ENCODE peak calls at places on chromosomes 1 and 21, in five cellular contexts. K is H1, N is mesenchymal stem cell, I is trophoblast cell, B is neuronal stem cell. J is an unnamed sample.

GRCh38 chr1:150233359-150234308 is 2.3 kb downstream of the ANP32E start:
- DNase-seq in K (peak), N (peak), I (peak), B (no peak), J (no peak)

GRCh38 chr1:243910612-243911011 is 60.6 kb upstream of the AKT3 start:
- DNase-seq in K (no peak), N (no peak), I (no peak), B (no peak), J (no peak)

GRCh38 chr1:112935474-112936289 is 20.3 kb downstream of the SLC16A1 start:
- DNase-seq in K (no peak), N (peak), I (peak), B (no peak), J (no peak)

GRCh38 chr1:44154665-44155064 is 13.2 kb upstream of the KLF18 start:
- DNase-seq in K (no peak), N (no peak), I (peak), B (no peak), J (no peak)

GRCh38 chr21:31011412-31011811 is 26.9 kb downstream of the KRTAP19-8 start:
- DNase-seq in K (no peak), N (no peak), I (no peak), B (no peak), J (no peak)

GRCh38 chr1:31036749-31037500 is 28.6 kb downstream of the PUM1 start:
- DNase-seq in K (no peak), N (peak), I (peak), B (no peak), J (no peak)

GRCh38 chr1:82388679-82389078 is 587.9 kb downstream of the ADGRL2 start:
- DNase-seq in K (no peak), N (no peak), I (no peak), B (no peak), J (no peak)

GRCh38 chr1:160403244-160403643 is 2.9 kb downstream of the VANGL2 start:
- DNase-seq in K (no peak), N (no peak), I (no peak), B (no peak), J (no peak)

GRCh38 chr1:233443040-233443439 is 115.5 kb downstream of the MAP3K21 start:
- DNase-seq in K (no peak), N (no peak), I (no peak), B (no peak), J (no peak)

GRCh38 chr1:110787328-110788071 is 85.4 kb upstream of the CD53 start:
- DNase-seq in K (no peak), N (no peak), I (no peak), B (no peak), J (no peak)

GRCh38 chr21:35529141-35529863 is 480.2 kb upstream of the RUNX1 start:
- DNase-seq in K (no peak), N (peak), I (peak), B (no peak), J (no peak)

GRCh38 chr1:228212415-228212965 is 4.6 kb downstream of the OBSCN start:
- DNase-seq in K (peak), N (peak), I (peak), B (no peak), J (peak)

GRCh38 chr1:115323366-115324004 is 14.6 kb downstream of the NGF start:
- DNase-seq in K (no peak), N (no peak), I (peak), B (no peak), J (no peak)

GRCh38 chr1:78052685-78053433 is 7.1 kb downstream of the GIPC2 start:
- DNase-seq in K (no peak), N (no peak), I (no peak), B (no peak), J (no peak)

GRCh38 chr1:15946546-15947381 is 29.1 kb downstream of the ZBTB17 start:
- DNase-seq in K (no peak), N (no peak), I (no peak), B (no peak), J (no peak)

GRCh38 chr1:2980073-2980791 is 41.0 kb upstream of the ACTRT2 start:
- DNase-seq in K (no peak), N (no peak), I (no peak), B (no peak), J (no peak)

GRCh38 chr1:55076356-55076755 is 37.0 kb downstream of the PCSK9 start:
- DNase-seq in K (no peak), N (no peak), I (no peak), B (no peak), J (no peak)

GRCh38 chr1:162214202-162214601 is 144.7 kb downstream of the NOS1AP start:
- DNase-seq in K (no peak), N (no peak), I (no peak), B (no peak), J (no peak)

GRCh38 chr1:215842905-215843304 is 275.8 kb downstream of the KCTD3 start:
- DNase-seq in K (no peak), N (no peak), I (no peak), B (no peak), J (no peak)

GRCh38 chr1:13687361-13687760 is 12.6 kb upstream of the PRDM2 start:
- DNase-seq in K (no peak), N (no peak), I (no peak), B (no peak), J (no peak)

GRCh38 chr1:160606611-160607010 is 27.3 kb upstream of the CD84 start:
- DNase-seq in K (no peak), N (no peak), I (peak), B (no peak), J (no peak)

GRCh38 chr1:56710646-56711045 is 65.5 kb downstream of the PRKAA2 start:
- DNase-seq in K (no peak), N (peak), I (peak), B (no peak), J (no peak)

DNA sequence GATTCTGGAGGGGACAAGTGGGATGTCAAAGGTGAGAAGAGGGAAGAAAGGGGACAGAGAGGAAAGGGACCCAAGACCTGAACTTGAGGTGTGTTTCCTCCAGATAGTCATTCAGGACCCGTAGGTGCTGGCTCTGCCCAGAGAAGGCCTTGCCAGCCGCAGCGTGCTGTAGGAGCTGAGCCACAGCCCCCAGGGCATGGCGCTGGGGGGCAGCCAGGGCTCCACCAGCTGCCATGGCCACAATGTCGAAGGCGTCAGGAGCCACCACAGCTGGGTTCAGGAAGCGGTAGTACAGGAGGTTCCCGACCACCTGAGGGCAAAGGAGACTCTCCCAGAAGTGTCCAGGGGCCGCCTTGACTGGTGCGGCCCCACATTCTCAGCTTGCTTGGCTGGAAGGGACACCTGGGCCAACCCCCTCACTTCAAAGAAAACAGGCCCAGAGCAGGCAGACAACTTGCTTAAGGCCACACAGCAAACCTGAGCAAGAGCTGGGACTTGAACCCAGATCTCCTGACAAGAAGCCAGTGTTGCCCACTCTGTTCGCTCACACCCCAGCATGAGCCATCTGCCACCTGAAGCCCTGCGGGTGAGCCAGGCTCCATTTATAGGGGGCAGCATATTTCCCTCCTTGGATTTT is 34.0 kb upstream of the MEF2D start:
- DNase-seq in K (no peak), N (no peak), I (no peak), B (no peak), J (no peak)
- H2BK12ac ChIP-seq in K (no peak), N (no peak), I (no peak), B (no peak), J (no peak)

GRCh38 chr1:28983091-28983490 is 68.7 kb downstream of the EPB41 start:
- DNase-seq in K (no peak), N (no peak), I (no peak), B (no peak), J (no peak)
- H2BK12ac ChIP-seq in K (no peak), N (no peak), I (no peak), B (no peak), J (no peak)

DNA sequence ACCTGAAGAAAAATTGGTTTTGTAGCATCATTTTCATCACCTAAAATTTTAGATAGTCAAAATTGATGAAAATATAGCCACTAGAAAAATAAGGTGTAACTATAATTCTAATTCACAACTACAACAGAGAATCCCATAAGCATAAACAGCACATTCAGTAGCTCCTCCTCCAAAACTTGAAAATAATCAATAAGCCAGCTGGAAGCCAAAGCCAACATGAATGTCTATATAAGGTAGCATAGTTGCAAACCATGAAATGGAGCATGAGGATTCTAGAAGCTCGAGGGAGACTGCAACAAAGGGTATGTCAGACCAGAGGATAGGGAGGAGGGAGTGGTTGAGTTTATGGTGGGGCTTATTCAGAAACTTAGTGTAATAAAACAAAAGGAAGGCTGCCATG is 22.4 kb downstream of the ACBD3 start:
- DNase-seq in K (no peak), N (no peak), I (no peak), B (no peak), J (no peak)
- H2BK12ac ChIP-seq in K (no peak), N (no peak), I (no peak), B (no peak), J (no peak)

DNA sequence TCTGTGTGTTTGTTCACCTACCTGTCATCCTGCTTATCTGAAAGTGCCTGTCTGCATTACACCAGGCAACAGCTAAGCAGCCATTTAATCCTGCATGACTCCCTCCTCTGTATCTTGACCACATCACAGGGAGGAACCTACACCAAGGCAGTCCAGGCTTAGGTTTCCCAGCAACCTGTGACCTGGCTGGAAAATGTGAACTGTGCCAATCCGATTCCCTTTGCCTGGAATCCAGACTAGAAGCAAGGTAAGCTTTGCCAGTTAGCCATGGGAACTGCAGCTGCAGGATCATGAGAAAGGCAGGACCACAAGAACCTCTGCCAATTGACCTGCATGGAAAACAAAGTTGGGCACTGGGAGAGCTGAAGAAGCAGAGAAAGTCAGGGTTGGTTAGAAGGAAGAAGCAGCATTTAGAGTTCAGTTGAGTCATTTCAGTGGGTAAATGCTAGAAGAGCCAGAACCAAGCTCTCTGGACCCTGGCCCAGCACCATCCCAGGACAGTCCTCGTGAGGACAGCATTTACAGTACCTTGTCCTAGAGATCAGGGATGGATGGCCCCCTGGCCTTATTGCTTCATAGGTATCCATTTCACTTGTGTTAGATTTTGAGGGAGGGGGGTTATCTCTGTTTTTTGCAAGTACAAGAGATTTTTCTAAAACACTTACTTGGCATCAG is 6.1 kb upstream of the ATP1B1 start:
- DNase-seq in K (no peak), N (no peak), I (no peak), B (no peak), J (no peak)
- H2BK12ac ChIP-seq in K (no peak), N (no peak), I (no peak), B (no peak), J (no peak)

GRCh38 chr1:159203621-159204020 is 1.1 kb upstream of the ACKR1 start:
- DNase-seq in K (peak), N (no peak), I (no peak), B (no peak), J (no peak)

GRCh38 chr1:159205225-159205624 is 550 bp downstream of the ACKR1 start:
- DNase-seq in K (no peak), N (no peak), I (no peak), B (no peak), J (peak)

GRCh38 chr1:159204791-159205141 is at the start of gene ACKR1:
- DNase-seq in K (no peak), N (no peak), I (no peak), B (no peak), J (no peak)

GRCh38 chr1:159207080-159207479 is 2.4 kb downstream of the ACKR1 start:
- DNase-seq in K (no peak), N (no peak), I (no peak), B (no peak), J (no peak)

DNA sequence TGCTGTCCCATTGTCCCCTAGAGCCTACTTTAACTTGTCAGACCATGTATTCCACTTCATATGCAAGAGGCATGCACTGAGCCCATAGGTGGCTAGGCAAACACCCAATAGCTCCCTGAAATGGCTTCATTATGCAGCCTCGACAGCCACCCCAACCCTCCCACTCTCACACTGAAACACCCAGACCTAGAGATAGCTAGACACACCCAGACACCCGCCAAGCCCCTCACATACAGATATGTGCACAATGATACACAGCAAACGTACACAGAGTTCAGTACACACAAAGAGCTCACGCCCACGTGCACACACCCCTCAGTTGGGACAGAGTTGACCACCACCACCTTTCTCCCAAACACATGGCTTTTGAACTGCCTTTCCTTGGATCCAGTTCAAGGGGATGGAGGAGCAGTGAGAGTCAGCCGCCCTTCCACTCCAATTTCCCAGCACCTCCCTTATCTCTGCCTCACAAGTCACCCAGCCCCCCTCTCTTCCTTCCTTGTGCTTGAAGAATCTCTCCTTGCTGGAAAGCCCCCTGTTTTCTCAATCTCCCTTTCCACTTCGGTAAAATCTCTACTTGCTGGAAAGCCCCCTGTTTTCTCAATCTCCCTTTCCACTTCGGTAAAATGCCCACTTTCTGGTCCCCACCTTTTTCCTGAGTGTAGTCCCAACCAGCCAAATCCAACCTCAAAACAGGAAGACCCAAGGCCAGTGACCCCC is 444 bp upstream of the ACKR1 start:
- DNase-seq in K (no peak), N (no peak), I (no peak), B (no peak), J (no peak)
- H2BK12ac ChIP-seq in K (no peak), N (no peak), I (no peak), B (no peak), J (no peak)

GRCh38 chr1:72281144-72281543 is 1.2 kb downstream of the NEGR1 start:
- DNase-seq in K (no peak), N (peak), I (no peak), B (no peak), J (no peak)
- H2BK12ac ChIP-seq in K (no peak), N (no peak), I (no peak), B (no peak), J (no peak)

GRCh38 chr1:41277371-41277994 is 35.4 kb upstream of the SCMH1 start:
- DNase-seq in K (no peak), N (no peak), I (no peak), B (no peak), J (no peak)

GRCh38 chr1:41278076-41278475 is 36.0 kb upstream of the SCMH1 start:
- DNase-seq in K (no peak), N (no peak), I (no peak), B (no peak), J (no peak)

GRCh38 chr1:41275831-41276230 is 33.7 kb upstream of the SCMH1 start:
- DNase-seq in K (no peak), N (no peak), I (no peak), B (no peak), J (peak)

GRCh38 chr1:41272601-41273000 is 30.5 kb upstream of the SCMH1 start:
- DNase-seq in K (no peak), N (no peak), I (no peak), B (no peak), J (no peak)

GRCh38 chr1:41274827-41275519 is 32.9 kb upstream of the SCMH1 start:
- DNase-seq in K (no peak), N (no peak), I (peak), B (no peak), J (no peak)
- H2BK12ac ChIP-seq in K (no peak), N (no peak), I (no peak), B (no peak), J (no peak)

GRCh38 chr1:204462229-204462561 is 32.4 kb downstream of the PIK3C2B start:
- DNase-seq in K (no peak), N (no peak), I (no peak), B (no peak), J (no peak)
- H2BK12ac ChIP-seq in K (no peak), N (no peak), I (no peak), B (no peak), J (no peak)

J was measured in H9.